ENCODE peak calls at places on chromosome 22, in ten cellular contexts. E is epithelial cell of prostate; P is activated T-cell treated with anti-CD3 and anti-CD28 coated beads for 4 hours; M is stimulated activated CD8-positive, alpha-beta memory T cell treated with anti-CD3 and anti-CD28 coated beads, Interleukin-4, amount 100 ng/mL, for 4 hours; T is NAMALWA; V is stimulated activated CD4-positive, alpha-beta T cell treated with anti-CD3 and anti-CD28 coated beads, Interleukin-2, amount 100 ng/mL, for 24 hours; L is NCI-H345; R is right lobe of liver; J is caudate nucleus; Y is RWPE1. F is an unnamed sample.

GRCh38 chr22:49793871-49794270 is 33.8 kb downstream of the BRD1 start:
- DNase-seq in E (no peak), P (no peak), M (no peak), T (no peak), V (no peak), L (no peak), R (no peak), J (no peak), Y (no peak), F (no peak)

GRCh38 chr22:32005453-32005852 is 37.6 kb upstream of the SLC5A1 start:
- DNase-seq in E (peak; percentile 64), P (no peak), M (no peak), T (no peak), V (no peak), L (no peak), R (no peak), J (no peak), Y (peak; percentile 13), F (no peak)

GRCh38 chr22:20248461-20248959 is 19.6 kb downstream of the RTN4R start:
- DNase-seq in E (no peak), P (no peak), M (no peak), T (no peak), V (no peak), L (no peak), R (no peak), J (no peak), Y (no peak), F (no peak)

GRCh38 chr22:36816635-36817428 is at the start of gene PVALB:
- DNase-seq in E (no peak), P (no peak), M (no peak), T (no peak), V (no peak), L (peak; percentile 46), R (no peak), J (no peak), Y (peak; percentile 27), F (no peak)

GRCh38 chr22:49091451-49091850 is 736.2 kb downstream of the BRD1 start:
- DNase-seq in E (no peak), P (no peak), M (no peak), T (no peak), V (no peak), L (no peak), R (no peak), J (no peak), Y (no peak), F (no peak)

GRCh38 chr22:28075260-28075981 is 156.4 kb upstream of the PITPNB start:
- DNase-seq in E (peak; percentile 33), P (no peak), M (no peak), T (no peak), V (no peak), L (no peak), R (no peak), J (no peak), Y (peak; percentile 14), F (no peak)

GRCh38 chr22:49564666-49565515 is 262.8 kb downstream of the BRD1 start:
- DNase-seq in E (no peak), P (no peak), M (no peak), T (no peak), V (no peak), L (no peak), R (peak; percentile 38), J (no peak), Y (no peak), F (no peak)

GRCh38 chr22:46312056-46312455 is 15.4 kb downstream of the GTSE1 start:
- DNase-seq in E (no peak), P (no peak), M (no peak), T (no peak), V (no peak), L (no peak), R (no peak), J (no peak), Y (no peak), F (no peak)

GRCh38 chr22:43745783-43746356 is 66.2 kb downstream of the EFCAB6 start:
- DNase-seq in E (no peak), P (no peak), M (no peak), T (no peak), V (no peak), L (peak; percentile 89), R (no peak), J (no peak), Y (no peak), F (no peak)

GRCh38 chr22:39135092-39135896 is 17.2 kb downstream of the CBX7 start:
- DNase-seq in E (no peak), P (peak; percentile 30), M (no peak), T (peak; percentile 75), V (peak; percentile 57), L (no peak), R (no peak), J (no peak), Y (no peak), F (no peak)

GRCh38 chr22:28899199-28899853 is 16.0 kb downstream of the ZNRF3 start:
- DNase-seq in E (no peak), P (no peak), M (no peak), T (peak; percentile 22), V (no peak), L (no peak), R (no peak), J (no peak), Y (peak; percentile 61), F (peak; percentile 66)

GRCh38 chr22:49548356-49549202 is 279.1 kb downstream of the BRD1 start:
- DNase-seq in E (no peak), P (no peak), M (no peak), T (no peak), V (no peak), L (no peak), R (peak; percentile 30), J (no peak), Y (no peak), F (no peak)

GRCh38 chr22:30922151-30922611 is 46.4 kb downstream of the MORC2 start:
- DNase-seq in E (no peak), P (peak; percentile 79), M (peak; percentile 67), T (no peak), V (peak; percentile 75), L (no peak), R (peak; percentile 77), J (peak; percentile 10), Y (no peak), F (no peak)

GRCh38 chr22:43039800-43040199 is 24.9 kb upstream of the PACSIN2 start:
- DNase-seq in E (no peak), P (no peak), M (no peak), T (no peak), V (no peak), L (peak; percentile 37), R (no peak), J (no peak), Y (no peak), F (no peak)

GRCh38 chr22:40241200-40241763 is 63.6 kb downstream of the TNRC6B start:
- DNase-seq in E (no peak), P (no peak), M (no peak), T (no peak), V (no peak), L (no peak), R (no peak), J (no peak), Y (no peak), F (no peak)

GRCh38 chr22:47367107-47367690 is 604.7 kb downstream of the TBC1D22A start:
- DNase-seq in E (no peak), P (no peak), M (no peak), T (no peak), V (no peak), L (no peak), R (peak; percentile 16), J (no peak), Y (no peak), F (no peak)

F was measured in keratinocyte.